ENCODE peak calls at places on chromosomes 6 and 20, in seven cellular contexts. V is tibial artery, P is Daoy, N is amniotic stem cell, C is activated T-cell treated with anti-CD3 and anti-CD28 coated beads for 1 hour, E is AG20443, J is pons. D is an unnamed sample.

GRCh38 chr6:156164701-156165454 is 612.3 kb upstream of the ARID1B start:
- DNase-seq in V (no peak), P (no peak), N (no peak), C (no peak), E (no peak), J (no peak), D (no peak)

GRCh38 chr6:11750682-11751081 is 27.9 kb downstream of the ADTRP start:
- DNase-seq in V (no peak), P (peak), N (no peak), C (no peak), E (no peak), J (no peak), D (no peak)

GRCh38 chr6:134577998-134578397 is 260.1 kb upstream of the SGK1 start:
- DNase-seq in V (no peak), P (peak), N (no peak), C (no peak), E (no peak), J (no peak), D (no peak)

GRCh38 chr6:38266921-38267354 is 372.8 kb downstream of the BTBD9 start:
- DNase-seq in V (no peak), P (no peak), N (no peak), C (no peak), E (no peak), J (no peak), D (no peak)

GRCh38 chr6:165573671-165574070 is 89.4 kb downstream of the PDE10A start:
- DNase-seq in V (peak), P (peak), N (no peak), C (no peak), E (no peak), J (peak), D (peak)

GRCh38 chr6:36746251-36746650 is 48.6 kb downstream of the RAB44 start:
- DNase-seq in V (no peak), P (no peak), N (no peak), C (no peak), E (no peak), J (no peak), D (no peak)

GRCh38 chr6:7905416-7905815 is 5.2 kb downstream of the TXNDC5 start:
- DNase-seq in V (no peak), P (no peak), N (no peak), C (no peak), E (no peak), J (no peak), D (no peak)

GRCh38 chr6:26552640-26553189 is 14.5 kb downstream of the HMGN4 start:
- DNase-seq in V (no peak), P (no peak), N (no peak), C (no peak), E (no peak), J (no peak), D (no peak)

GRCh38 chr6:127319686-127320085 is 23.7 kb downstream of the ECHDC1 start:
- DNase-seq in V (no peak), P (no peak), N (no peak), C (no peak), E (no peak), J (no peak), D (no peak)

GRCh38 chr20:6693178-6693807 is 74.2 kb upstream of the BMP2 start:
- DNase-seq in V (no peak), P (no peak), N (no peak), C (no peak), E (no peak), J (no peak), D (no peak)

D was measured in putamen.